ENCODE peak calls at places on chromosomes 3 and 15, in six cellular contexts. One of them, this sample, is unnamed.

GRCh38 chr3:194905696-194906095 is 220.0 kb downstream of the FAM43A start:
- DNase-seq in NCI-H774: no peak
- DNase-seq in aorta: no peak
- DNase-seq in breast epithelium: no peak
- DNase-seq in heart left ventricle: no peak
- DNase-seq in anterior cingulate cortex: no peak
- DNase-seq in this sample: no peak

GRCh38 chr15:92714071-92714456 is 58.5 kb upstream of the FAM174B start:
- DNase-seq in heart left ventricle: no peak
- DNase-seq in aorta: no peak
- DNase-seq in NCI-H774: peak
- DNase-seq in anterior cingulate cortex: peak
- DNase-seq in breast epithelium: peak
- DNase-seq in this sample: no peak

GRCh38 chr3:192915724-192916123 is 1.9 kb downstream of the MB21D2 start:
- DNase-seq in anterior cingulate cortex: no peak
- DNase-seq in breast epithelium: no peak
- DNase-seq in aorta: no peak
- DNase-seq in NCI-H774: no peak
- DNase-seq in heart left ventricle: no peak
- DNase-seq in this sample: no peak

GRCh38 chr3:43727930-43728329 is 37.2 kb downstream of the ABHD5 start:
- DNase-seq in heart left ventricle: no peak
- DNase-seq in aorta: no peak
- DNase-seq in NCI-H774: no peak
- DNase-seq in anterior cingulate cortex: no peak
- DNase-seq in breast epithelium: no peak
- DNase-seq in this sample: no peak

GRCh38 chr3:94420941-94421340 is 358.1 kb downstream of the NSUN3 start:
- DNase-seq in anterior cingulate cortex: no peak
- DNase-seq in breast epithelium: no peak
- DNase-seq in aorta: no peak
- DNase-seq in NCI-H774: no peak
- DNase-seq in heart left ventricle: no peak
- DNase-seq in this sample: no peak

GRCh38 chr3:134029256-134029733 is 430 bp downstream of the SLCO2A1 start:
- DNase-seq in aorta: no peak
- DNase-seq in heart left ventricle: no peak
- DNase-seq in breast epithelium: no peak
- DNase-seq in NCI-H774: no peak
- DNase-seq in anterior cingulate cortex: no peak
- DNase-seq in this sample: no peak

GRCh38 chr3:30954431-30954830 is 60.0 kb upstream of the GADL1 start:
- DNase-seq in aorta: no peak
- DNase-seq in anterior cingulate cortex: no peak
- DNase-seq in breast epithelium: no peak
- DNase-seq in NCI-H774: no peak
- DNase-seq in heart left ventricle: no peak
- DNase-seq in this sample: no peak

GRCh38 chr3:13077431-13078157 is 4.4 kb upstream of the IQSEC1 start:
- DNase-seq in NCI-H774: peak
- DNase-seq in heart left ventricle: peak
- DNase-seq in anterior cingulate cortex: peak
- DNase-seq in breast epithelium: no peak
- DNase-seq in aorta: peak
- DNase-seq in this sample: no peak

GRCh38 chr3:141237701-141238521 is 6.3 kb downstream of the PXYLP1 start:
- DNase-seq in anterior cingulate cortex: peak
- DNase-seq in heart left ventricle: peak
- DNase-seq in aorta: no peak
- DNase-seq in breast epithelium: peak
- DNase-seq in NCI-H774: peak
- DNase-seq in this sample: peak

GRCh38 chr15:89307046-89307587 is 27.5 kb downstream of the POLG start:
- DNase-seq in NCI-H774: no peak
- DNase-seq in anterior cingulate cortex: no peak
- DNase-seq in heart left ventricle: no peak
- DNase-seq in aorta: no peak
- DNase-seq in breast epithelium: no peak
- DNase-seq in this sample: no peak

GRCh38 chr3:10289077-10289476 is 3.7 kb downstream of the GHRL start:
- DNase-seq in heart left ventricle: no peak
- DNase-seq in anterior cingulate cortex: no peak
- DNase-seq in NCI-H774: no peak
- DNase-seq in breast epithelium: no peak
- DNase-seq in aorta: no peak
- DNase-seq in this sample: no peak

GRCh38 chr3:129199366-129199765 is 15.7 kb upstream of the CNBP start:
- DNase-seq in breast epithelium: no peak
- DNase-seq in heart left ventricle: no peak
- DNase-seq in NCI-H774: no peak
- DNase-seq in anterior cingulate cortex: no peak
- DNase-seq in aorta: no peak
- DNase-seq in this sample: no peak